ENCODE peak calls at places on chromosomes 1 and 21, in four cellular contexts. I is HFF-Myc, O is mesothelial cell of epicardium, E is ovary. A is an unnamed sample.

GRCh38 chr1:22053861-22054770 is 1.6 kb downstream of the CDC42 start:
- DNase-seq in I (no peak), O (no peak), E (no peak), A (no peak)

GRCh38 chr21:27171704-27172103 is 204.8 kb upstream of the ADAMTS5 start:
- DNase-seq in I (no peak), O (no peak), E (no peak), A (no peak)

GRCh38 chr21:34762761-34763160 is 94.0 kb downstream of the CLIC6 start:
- DNase-seq in I (peak), O (no peak), E (no peak), A (no peak)

GRCh38 chr21:37220433-37220980 is 46.6 kb downstream of the VPS26C start:
- DNase-seq in I (no peak), O (no peak), E (no peak), A (no peak)

GRCh38 chr1:12336436-12336835 is 106.6 kb downstream of the VPS13D start:
- DNase-seq in I (no peak), O (no peak), E (no peak), A (no peak)

GRCh38 chr1:92940541-92940940 is 20.7 kb downstream of the DIPK1A start:
- DNase-seq in I (no peak), O (no peak), E (no peak), A (no peak)

GRCh38 chr1:120178799-120179419 is 2.6 kb upstream of the SEC22B start:
- DNase-seq in I (no peak), O (no peak), E (no peak), A (no peak)

GRCh38 chr1:107262472-107263286 is 121.8 kb downstream of the NTNG1 start:
- DNase-seq in I (no peak), O (no peak), E (no peak), A (no peak)

GRCh38 chr1:202349263-202349928 is 897 bp downstream of the PPP1R12B start:
- DNase-seq in I (no peak), O (no peak), E (no peak), A (no peak)

GRCh38 chr1:232890340-232890953 is 60.0 kb upstream of the NTPCR start:
- DNase-seq in I (no peak), O (no peak), E (no peak), A (no peak)

GRCh38 chr1:2240251-2241156 is 12.4 kb downstream of the SKI start:
- DNase-seq in I (no peak), O (no peak), E (peak), A (peak)

GRCh38 chr1:209643295-209644020 is 8.8 kb downstream of the LAMB3 start:
- DNase-seq in I (no peak), O (no peak), E (peak), A (peak)

GRCh38 chr1:236561976-236562375 is 38.2 kb downstream of the LGALS8 start:
- DNase-seq in I (no peak), O (no peak), E (no peak), A (no peak)

GRCh38 chr21:16427587-16428087 is 697.9 kb downstream of the USP25 start:
- DNase-seq in I (no peak), O (no peak), E (no peak), A (no peak)

GRCh38 chr1:38166461-38166860 is 119.9 kb upstream of the POU3F1 start:
- DNase-seq in I (no peak), O (no peak), E (no peak), A (no peak)

GRCh38 chr1:167438171-167439138 is 79.9 kb downstream of the CD247 start:
- DNase-seq in I (no peak), O (no peak), E (no peak), A (no peak)

GRCh38 chr21:19781881-19782652 is 1216.1 kb upstream of the NCAM2 start:
- DNase-seq in I (no peak), O (no peak), E (no peak), A (no peak)

GRCh38 chr1:42993631-42994121 is 35.0 kb upstream of the SLC2A1 start:
- DNase-seq in I (no peak), O (no peak), E (no peak), A (peak)

GRCh38 chr1:204516180-204516879 is at the start of gene MDM4:
- DNase-seq in I (peak), O (peak), E (peak), A (peak)

GRCh38 chr1:31689821-31690220 is 14.0 kb downstream of the COL16A1 start:
- DNase-seq in I (peak), O (no peak), E (no peak), A (no peak)

GRCh38 chr1:219651993-219652392 is 39.1 kb upstream of the ZC3H11B start:
- DNase-seq in I (no peak), O (no peak), E (no peak), A (no peak)

GRCh38 chr1:243850368-243851128 is 505 bp upstream of the AKT3 start:
- DNase-seq in I (no peak), O (peak), E (peak), A (peak)

GRCh38 chr1:78641558-78641957 is 8.1 kb upstream of the IFI44 start:
- DNase-seq in I (no peak), O (no peak), E (no peak), A (no peak)

GRCh38 chr1:150881331-150882070 is 5.1 kb upstream of the ARNT start:
- DNase-seq in I (peak), O (no peak), E (no peak), A (no peak)

GRCh38 chr1:235601087-235601486 is 48.5 kb downstream of the GNG4 start:
- DNase-seq in I (no peak), O (no peak), E (no peak), A (no peak)

GRCh38 chr1:56453016-56453721 is 126.2 kb downstream of the PLPP3 start:
- DNase-seq in I (no peak), O (no peak), E (no peak), A (peak)

GRCh38 chr1:207619833-207620572 is 24.9 kb upstream of the CR1L start:
- DNase-seq in I (peak), O (no peak), E (no peak), A (no peak)

GRCh38 chr1:236966636-236967035 is 37.6 kb downstream of the MT1HL1 start:
- DNase-seq in I (no peak), O (no peak), E (no peak), A (no peak)

GRCh38 chr1:9841460-9841859 is 17.7 kb upstream of the CLSTN1 start:
- DNase-seq in I (no peak), O (no peak), E (no peak), A (no peak)

GRCh38 chr1:210328746-210329488 is at the start of gene HHAT:
- DNase-seq in I (no peak), O (peak), E (peak), A (peak)

GRCh38 chr1:6054596-6054995 is 8.9 kb downstream of the KCNAB2 start:
- DNase-seq in I (no peak), O (no peak), E (no peak), A (no peak)

GRCh38 chr1:6049419-6049818 is 3.7 kb downstream of the KCNAB2 start:
- DNase-seq in I (no peak), O (no peak), E (no peak), A (no peak)

GRCh38 chr1:6051423-6051822 is 5.7 kb downstream of the KCNAB2 start:
- DNase-seq in I (no peak), O (no peak), E (no peak), A (no peak)

GRCh38 chr1:6053206-6053546 is 7.5 kb downstream of the KCNAB2 start:
- DNase-seq in I (no peak), O (no peak), E (no peak), A (no peak)

GRCh38 chr1:6052543-6053205 is 7.0 kb downstream of the KCNAB2 start:
- DNase-seq in I (peak), O (peak), E (peak), A (peak)
- TF ChIP-seq CTCF in I (peak), O (peak), E (peak), A (peak)

GRCh38 chr1:178379807-178380206 is 117.0 kb downstream of the CLEC20A start:
- DNase-seq in I (no peak), O (no peak), E (no peak), A (no peak)
- TF ChIP-seq CTCF in I (peak), O (peak), E (no peak), A (no peak)

DNA sequence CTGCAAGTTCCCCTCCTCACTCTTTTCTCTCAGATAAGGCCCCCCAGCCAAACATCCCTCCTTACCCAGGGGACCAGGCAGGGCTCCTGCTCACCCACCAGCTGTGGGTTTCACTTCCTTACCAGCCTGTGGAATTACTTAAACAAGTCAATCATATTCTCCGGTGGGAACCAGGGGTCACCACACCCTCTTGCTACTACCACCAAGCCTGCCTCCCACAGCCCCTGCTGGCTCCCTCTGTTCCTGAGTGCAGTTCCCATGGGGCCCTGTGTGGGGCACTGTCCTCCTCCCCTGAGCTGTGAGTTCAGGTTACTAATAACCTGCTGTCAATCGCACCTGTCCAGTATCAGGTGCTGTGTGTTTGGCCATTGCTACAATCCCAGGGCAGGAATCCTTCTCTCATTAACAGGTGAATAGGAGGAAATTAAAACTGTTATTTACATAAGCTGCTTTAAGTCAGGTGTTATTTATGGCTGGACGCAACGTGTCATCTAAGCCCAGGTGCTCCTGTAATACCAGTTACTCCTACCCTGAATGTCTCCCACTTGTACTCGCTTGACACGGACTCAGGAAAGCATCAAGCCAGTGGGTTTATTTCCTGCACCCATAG is 53.1 kb upstream of the LBR start:
- DNase-seq in I (no peak), O (no peak), E (no peak), A (no peak)
- TF ChIP-seq CTCF in I (peak), O (peak), E (no peak), A (peak)

GRCh38 chr21:28675265-28676041 is 317.2 kb downstream of the LTN1 start:
- DNase-seq in I (no peak), O (no peak), E (no peak), A (no peak)
- TF ChIP-seq CTCF in I (no peak), O (no peak), E (no peak), A (no peak)

DNA sequence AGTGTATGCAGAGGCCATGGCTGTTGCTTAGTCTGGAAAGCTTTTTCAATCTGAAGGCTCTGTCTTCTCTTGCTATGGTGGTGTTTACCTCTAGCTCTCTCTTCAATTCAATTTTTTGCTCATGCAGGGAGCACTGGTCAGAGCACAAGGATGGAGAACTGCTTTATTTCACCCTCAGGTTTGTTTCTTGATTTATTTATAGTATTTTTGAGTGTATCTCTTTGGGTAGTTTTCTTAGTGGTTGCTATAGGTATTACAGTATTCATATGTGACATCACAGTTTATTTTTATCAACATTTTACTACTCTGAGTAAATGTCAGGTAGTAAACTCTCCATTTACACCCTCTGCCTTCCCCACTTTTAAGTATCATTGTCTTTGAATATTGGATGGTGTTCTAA is 147.9 kb downstream of the RASAL2 start:
- DNase-seq in I (no peak), O (no peak), E (no peak), A (no peak)
- TF ChIP-seq CTCF in I (no peak), O (peak), E (no peak), A (no peak)

GRCh38 chr1:85059563-85059962 is 11.3 kb upstream of the MCOLN3 start:
- DNase-seq in I (no peak), O (no peak), E (no peak), A (no peak)
- TF ChIP-seq CTCF in I (no peak), O (no peak), E (no peak), A (no peak)

DNA sequence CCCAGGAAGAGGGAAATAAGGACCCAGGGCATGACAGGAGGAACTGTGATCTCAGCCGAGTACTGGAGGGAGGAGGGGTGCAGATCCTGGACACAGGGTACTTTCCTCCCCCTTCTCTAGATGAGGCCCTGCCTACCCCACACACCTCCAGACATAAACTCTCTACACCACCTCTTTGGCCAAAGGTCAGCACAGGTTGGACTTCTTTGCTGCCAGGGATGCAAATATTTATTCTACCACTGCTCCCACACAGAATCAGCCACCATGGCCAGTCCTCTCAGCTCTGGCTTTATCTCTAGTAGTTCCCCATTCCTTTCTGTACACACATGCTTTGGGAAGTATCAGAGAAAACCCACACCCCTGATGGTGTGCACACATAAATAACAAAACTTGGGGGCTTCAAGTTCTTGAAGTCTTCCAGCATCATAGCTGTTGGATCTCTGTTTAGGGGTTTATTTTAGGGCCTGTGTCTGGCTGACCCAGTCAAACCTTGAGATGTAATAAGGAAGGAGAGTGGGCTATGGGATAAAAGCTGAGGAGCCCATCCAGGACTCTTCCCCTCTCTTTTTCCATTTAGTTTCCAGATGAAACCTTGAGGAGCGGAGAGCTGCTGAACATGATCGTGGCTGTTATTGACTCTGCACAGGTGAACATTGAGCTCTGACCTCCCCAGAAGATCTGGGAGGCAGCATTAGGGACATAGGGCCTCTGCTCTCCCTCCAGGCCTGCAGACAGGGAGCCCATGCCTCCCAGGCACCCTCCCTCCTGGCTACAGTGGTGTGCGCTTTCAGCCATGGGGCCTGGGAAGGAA is 6.7 kb upstream of the SLC27A3 start:
- DNase-seq in I (no peak), O (no peak), E (no peak), A (no peak)
- TF ChIP-seq CTCF in I (no peak), O (no peak), E (no peak), A (no peak)

GRCh38 chr1:193179094-193179493 is 7.3 kb downstream of the B3GALT2 start:
- DNase-seq in I (no peak), O (no peak), E (no peak), A (no peak)

GRCh38 chr1:193184776-193185175 is 1.6 kb downstream of the B3GALT2 start:
- DNase-seq in I (no peak), O (no peak), E (no peak), A (no peak)

GRCh38 chr1:193181985-193182384 is 4.4 kb downstream of the B3GALT2 start:
- DNase-seq in I (no peak), O (no peak), E (no peak), A (no peak)

GRCh38 chr1:193183019-193183643 is 3.3 kb downstream of the B3GALT2 start:
- DNase-seq in I (peak), O (no peak), E (no peak), A (no peak)

GRCh38 chr1:193181526-193181925 is 4.9 kb downstream of the B3GALT2 start:
- DNase-seq in I (no peak), O (no peak), E (no peak), A (no peak)
- TF ChIP-seq CTCF in I (no peak), O (no peak), E (no peak), A (no peak)

GRCh38 chr1:26288311-26288941 is 8.5 kb downstream of the SH3BGRL3 start:
- DNase-seq in I (no peak), O (no peak), E (no peak), A (no peak)
- TF ChIP-seq CTCF in I (no peak), O (no peak), E (no peak), A (no peak)

GRCh38 chr1:168789501-168789900 is 60.5 kb upstream of the DPT start:
- DNase-seq in I (no peak), O (no peak), E (no peak), A (no peak)
- TF ChIP-seq CTCF in I (peak), O (no peak), E (no peak), A (no peak)

A was measured in heart left ventricle.